ENCODE peak calls at places on chromosome 20, in four cellular contexts. One of them, this sample, is unnamed.
A peak's percentile ranks its signal among the peaks of the same experiment; 100 is the strongest.

GRCh38 chr20:50469324-50469723 is 40.9 kb upstream of the PTPN1 start:
- DNase-seq in naive thymus-derived CD4-positive, alpha-beta T cell: no peak
- DNase-seq in caudate nucleus: no peak
- DNase-seq in NCI-H1436: no peak
- DNase-seq in this sample: no peak

GRCh38 chr20:51195419-51195901 is 172.6 kb upstream of the KCNG1 start:
- DNase-seq in naive thymus-derived CD4-positive, alpha-beta T cell: no peak
- DNase-seq in NCI-H1436: no peak
- DNase-seq in caudate nucleus: no peak
- DNase-seq in this sample: no peak

GRCh38 chr20:15091417-15092017 is 754.1 kb upstream of the FLRT3 start:
- DNase-seq in naive thymus-derived CD4-positive, alpha-beta T cell: no peak
- DNase-seq in NCI-H1436: no peak
- DNase-seq in caudate nucleus: no peak
- DNase-seq in this sample: no peak

GRCh38 chr20:23879811-23880374 is 345 bp upstream of the CST5 start:
- DNase-seq in NCI-H1436: no peak
- DNase-seq in caudate nucleus: no peak
- DNase-seq in naive thymus-derived CD4-positive, alpha-beta T cell: no peak
- DNase-seq in this sample: no peak

GRCh38 chr20:23106271-23106851 is 20.2 kb upstream of the CD93 start:
- DNase-seq in NCI-H1436: no peak
- DNase-seq in naive thymus-derived CD4-positive, alpha-beta T cell: no peak
- DNase-seq in caudate nucleus: no peak
- DNase-seq in this sample: no peak

GRCh38 chr20:61695741-61696140 is 369.9 kb downstream of the TAF4 start:
- DNase-seq in naive thymus-derived CD4-positive, alpha-beta T cell: no peak
- DNase-seq in NCI-H1436: no peak
- DNase-seq in caudate nucleus: no peak
- DNase-seq in this sample: no peak

GRCh38 chr20:41365785-41366545 is 653 bp downstream of the EMILIN3 start:
- DNase-seq in naive thymus-derived CD4-positive, alpha-beta T cell: no peak
- DNase-seq in NCI-H1436: no peak
- DNase-seq in caudate nucleus: no peak
- DNase-seq in this sample: no peak

GRCh38 chr20:34940126-34940525 is 15.5 kb downstream of the GSS start:
- DNase-seq in naive thymus-derived CD4-positive, alpha-beta T cell: no peak
- DNase-seq in caudate nucleus: no peak
- DNase-seq in NCI-H1436: no peak
- DNase-seq in this sample: no peak

GRCh38 chr20:7161690-7162089 is 394.2 kb downstream of the BMP2 start:
- DNase-seq in NCI-H1436: no peak
- DNase-seq in caudate nucleus: no peak
- DNase-seq in naive thymus-derived CD4-positive, alpha-beta T cell: no peak
- DNase-seq in this sample: no peak

GRCh38 chr20:45406260-45407066 is 1.6 kb upstream of the DBNDD2 start:
- DNase-seq in NCI-H1436: peak; percentile 44
- DNase-seq in naive thymus-derived CD4-positive, alpha-beta T cell: peak; percentile 39
- DNase-seq in caudate nucleus: no peak
- DNase-seq in this sample: peak; percentile 68

GRCh38 chr20:24673678-24674570 is 204.5 kb downstream of the SYNDIG1 start:
- DNase-seq in caudate nucleus: no peak
- DNase-seq in naive thymus-derived CD4-positive, alpha-beta T cell: no peak
- DNase-seq in NCI-H1436: no peak
- DNase-seq in this sample: peak; percentile 39

GRCh38 chr20:49562341-49563014 is 5.5 kb downstream of the PTGIS start:
- DNase-seq in NCI-H1436: no peak
- DNase-seq in caudate nucleus: no peak
- DNase-seq in naive thymus-derived CD4-positive, alpha-beta T cell: no peak
- DNase-seq in this sample: no peak

GRCh38 chr20:40683221-40683893 is 5.7 kb downstream of the MAFB start:
- DNase-seq in NCI-H1436: no peak
- DNase-seq in naive thymus-derived CD4-positive, alpha-beta T cell: no peak
- DNase-seq in caudate nucleus: no peak
- DNase-seq in this sample: no peak

GRCh38 chr20:19749537-19749936 is 8.5 kb upstream of the RIN2 start:
- DNase-seq in NCI-H1436: no peak
- DNase-seq in caudate nucleus: no peak
- DNase-seq in naive thymus-derived CD4-positive, alpha-beta T cell: no peak
- DNase-seq in this sample: no peak

GRCh38 chr20:54221383-54221782 is 13.5 kb downstream of the PFDN4 start:
- DNase-seq in caudate nucleus: no peak
- DNase-seq in NCI-H1436: no peak
- DNase-seq in naive thymus-derived CD4-positive, alpha-beta T cell: peak; percentile 38
- DNase-seq in this sample: no peak

GRCh38 chr20:51183443-51183842 is 160.5 kb upstream of the KCNG1 start:
- DNase-seq in NCI-H1436: no peak
- DNase-seq in caudate nucleus: no peak
- DNase-seq in naive thymus-derived CD4-positive, alpha-beta T cell: no peak
- DNase-seq in this sample: no peak

GRCh38 chr20:21361266-21361665 is 36.1 kb downstream of the NKX2-4 start:
- DNase-seq in naive thymus-derived CD4-positive, alpha-beta T cell: no peak
- DNase-seq in NCI-H1436: no peak
- DNase-seq in caudate nucleus: no peak
- DNase-seq in this sample: no peak

GRCh38 chr20:5181955-5182354 is 55.1 kb downstream of the CDS2 start:
- DNase-seq in NCI-H1436: no peak
- DNase-seq in caudate nucleus: no peak
- DNase-seq in naive thymus-derived CD4-positive, alpha-beta T cell: no peak
- DNase-seq in this sample: no peak